ENCODE peak calls at places on chromosomes 3 and 15, in four cellular contexts. One of them, this sample, is unnamed. For H3K27me3, the result is how much of the 10 kb centered on the place peaks cover.

GRCh38 chr3:143769663-143770062 is 78.6 kb downstream of the SLC9A9 start:
- DNase-seq in H1: no peak
- DNase-seq in spleen: no peak
- DNase-seq in ovary: no peak
- DNase-seq in this sample: no peak

GRCh38 chr3:171023566-171023965 is 3.0 kb downstream of the SLC2A2 start:
- DNase-seq in H1: no peak
- DNase-seq in spleen: no peak
- DNase-seq in ovary: no peak
- DNase-seq in this sample: no peak

GRCh38 chr3:57654214-57654613 is 38.7 kb downstream of the DENND6A start:
- DNase-seq in H1: no peak
- DNase-seq in spleen: no peak
- DNase-seq in ovary: no peak
- DNase-seq in this sample: no peak

GRCh38 chr15:52183562-52184173 is 7.5 kb downstream of the GNB5 start:
- DNase-seq in spleen: no peak
- DNase-seq in H1: no peak
- DNase-seq in ovary: peak
- DNase-seq in this sample: no peak

GRCh38 chr3:115325539-115325938 is 178.5 kb upstream of the ZBTB20 start:
- DNase-seq in H1: no peak
- DNase-seq in ovary: no peak
- DNase-seq in spleen: no peak
- DNase-seq in this sample: peak

GRCh38 chr15:86915811-86916331 is 836.2 kb downstream of the AGBL1 start:
- DNase-seq in spleen: no peak
- DNase-seq in H1: no peak
- DNase-seq in ovary: no peak
- DNase-seq in this sample: peak

GRCh38 chr15:40239671-40240618 is 1.1 kb downstream of the PAK6 start:
- DNase-seq in spleen: peak
- DNase-seq in ovary: no peak
- DNase-seq in H1: no peak
- DNase-seq in this sample: no peak

GRCh38 chr15:71599404-71600225 is 210.7 kb upstream of the NR2E3 start:
- DNase-seq in H1: no peak
- DNase-seq in ovary: peak
- DNase-seq in spleen: no peak
- DNase-seq in this sample: no peak

GRCh38 chr15:68816795-68817303 is 3.8 kb downstream of the ANP32A start:
- DNase-seq in H1: no peak
- DNase-seq in ovary: no peak
- DNase-seq in spleen: no peak
- DNase-seq in this sample: peak

GRCh38 chr3:141575879-141576743 is 89.3 kb downstream of the RASA2 start:
- DNase-seq in ovary: no peak
- DNase-seq in spleen: no peak
- DNase-seq in H1: no peak
- DNase-seq in this sample: peak

GRCh38 chr3:59326246-59327024 is 276.6 kb upstream of the CFAP20DC start:
- DNase-seq in H1: no peak
- DNase-seq in spleen: no peak
- DNase-seq in ovary: no peak
- DNase-seq in this sample: peak

GRCh38 chr3:11944052-11944673 is 60.0 kb upstream of the SYN2 start:
- DNase-seq in H1: peak
- DNase-seq in ovary: no peak
- DNase-seq in spleen: no peak
- DNase-seq in this sample: peak

GRCh38 chr3:10173926-10174435 is 9.3 kb downstream of the IRAK2 start:
- DNase-seq in ovary: no peak
- DNase-seq in spleen: no peak
- DNase-seq in H1: no peak
- DNase-seq in this sample: peak

GRCh38 chr15:68010366-68010765 is 43.7 kb upstream of the PIAS1 start:
- DNase-seq in H1: peak
- DNase-seq in spleen: no peak
- DNase-seq in ovary: no peak
- DNase-seq in this sample: no peak

GRCh38 chr15:61228025-61228901 is 839 bp downstream of the RORA start:
- DNase-seq in ovary: peak
- DNase-seq in H1: no peak
- DNase-seq in spleen: no peak
- DNase-seq in this sample: peak

GRCh38 chr15:73756390-73756789 is 3.2 kb upstream of the INSYN1 start:
- DNase-seq in ovary: no peak
- DNase-seq in H1: no peak
- DNase-seq in spleen: no peak
- DNase-seq in this sample: no peak

GRCh38 chr3:188711898-188712256 is 459.9 kb upstream of the TPRG1 start:
- DNase-seq in H1: no peak
- DNase-seq in ovary: no peak
- DNase-seq in spleen: no peak
- DNase-seq in this sample: no peak

GRCh38 chr3:9852528-9852927 is 8.7 kb upstream of the RPUSD3 start:
- DNase-seq in H1: no peak
- DNase-seq in spleen: no peak
- DNase-seq in ovary: no peak
- DNase-seq in this sample: no peak

GRCh38 chr3:106281231-106281630 is 412.4 kb upstream of the CBLB start:
- DNase-seq in H1: no peak
- DNase-seq in spleen: no peak
- DNase-seq in ovary: no peak
- DNase-seq in this sample: no peak

GRCh38 chr3:170076715-170077238 is 39.0 kb downstream of the GPR160 start:
- DNase-seq in ovary: no peak
- DNase-seq in spleen: no peak
- DNase-seq in H1: no peak
- DNase-seq in this sample: no peak

GRCh38 chr3:50572158-50572557 is 2.8 kb downstream of the HEMK1 start:
- DNase-seq in spleen: peak
- DNase-seq in H1: no peak
- DNase-seq in ovary: peak
- DNase-seq in this sample: peak

GRCh38 chr15:78353093-78353492 is 12.9 kb downstream of the CRABP1 start:
- DNase-seq in spleen: no peak
- DNase-seq in ovary: no peak
- DNase-seq in H1: no peak
- DNase-seq in this sample: no peak

GRCh38 chr15:52227456-52227855 is 36.3 kb upstream of the GNB5 start:
- DNase-seq in spleen: no peak
- DNase-seq in H1: peak
- DNase-seq in ovary: peak
- DNase-seq in this sample: peak

GRCh38 chr3:64600246-64600645 is 87.6 kb downstream of the ADAMTS9 start:
- DNase-seq in spleen: no peak
- DNase-seq in ovary: no peak
- DNase-seq in H1: no peak
- DNase-seq in this sample: no peak
- H3K27ac ChIP-seq in spleen: no peak
- H3K27ac ChIP-seq in ovary: no peak
- H3K27ac ChIP-seq in H1: no peak
- H3K27ac ChIP-seq in this sample: no peak

GRCh38 chr3:2099779-2100191 is 1.1 kb downstream of the CNTN4 start:
- DNase-seq in H1: no peak
- DNase-seq in spleen: no peak
- DNase-seq in ovary: no peak
- DNase-seq in this sample: no peak
- H3K27me3 ChIP-seq in H1: under half
- H3K27me3 ChIP-seq in spleen: half or more
- H3K27me3 ChIP-seq in ovary: under half
- H3K27me3 ChIP-seq in this sample: under half

GRCh38 chr3:47444103-47444502 is 31.6 kb downstream of the SCAP start:
- DNase-seq in spleen: no peak
- DNase-seq in ovary: no peak
- DNase-seq in H1: no peak
- DNase-seq in this sample: no peak
- H3K27ac ChIP-seq in spleen: no peak
- H3K27ac ChIP-seq in ovary: no peak
- H3K27ac ChIP-seq in H1: no peak
- H3K27ac ChIP-seq in this sample: no peak

GRCh38 chr15:63044077-63044644 is 1.6 kb downstream of the TPM1 start:
- DNase-seq in spleen: no peak
- DNase-seq in H1: no peak
- DNase-seq in ovary: no peak
- DNase-seq in this sample: peak
- H3K27me3 ChIP-seq in spleen: half or more
- H3K27me3 ChIP-seq in H1: under half
- H3K27me3 ChIP-seq in ovary: under half
- H3K27me3 ChIP-seq in this sample: under half

GRCh38 chr3:145943994-145944393 is 217.0 kb downstream of the PLOD2 start:
- DNase-seq in spleen: no peak
- DNase-seq in ovary: no peak
- DNase-seq in H1: no peak
- DNase-seq in this sample: no peak

GRCh38 chr3:145942052-145942451 is 218.9 kb downstream of the PLOD2 start:
- DNase-seq in H1: no peak
- DNase-seq in ovary: no peak
- DNase-seq in spleen: no peak
- DNase-seq in this sample: no peak

GRCh38 chr3:145936986-145937385 is 224.0 kb downstream of the PLOD2 start:
- DNase-seq in spleen: no peak
- DNase-seq in ovary: no peak
- DNase-seq in H1: no peak
- DNase-seq in this sample: no peak

DNA sequence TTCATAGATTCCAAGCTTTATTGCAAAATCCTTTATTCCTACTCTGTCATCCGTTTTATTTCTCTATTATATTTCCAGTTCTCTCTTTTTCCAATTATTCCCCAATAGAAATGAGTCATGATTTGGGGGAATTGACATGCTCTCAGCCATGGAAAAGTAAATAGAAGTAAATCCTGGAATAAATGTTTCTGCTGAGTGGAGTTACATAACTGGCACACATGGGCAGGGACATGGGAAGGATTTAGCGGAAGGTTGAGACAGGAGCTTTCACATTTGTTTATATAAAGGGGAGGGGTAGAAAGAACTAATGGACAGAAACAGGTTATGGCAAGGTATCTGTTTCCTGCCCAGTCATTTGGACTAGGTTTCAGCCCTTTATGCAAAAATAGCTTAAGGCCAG is 221.6 kb downstream of the PLOD2 start:
- DNase-seq in ovary: no peak
- DNase-seq in H1: no peak
- DNase-seq in spleen: no peak
- DNase-seq in this sample: no peak
- H3K27ac ChIP-seq in ovary: no peak
- H3K27ac ChIP-seq in H1: no peak
- H3K27ac ChIP-seq in spleen: no peak
- H3K27ac ChIP-seq in this sample: no peak

DNA sequence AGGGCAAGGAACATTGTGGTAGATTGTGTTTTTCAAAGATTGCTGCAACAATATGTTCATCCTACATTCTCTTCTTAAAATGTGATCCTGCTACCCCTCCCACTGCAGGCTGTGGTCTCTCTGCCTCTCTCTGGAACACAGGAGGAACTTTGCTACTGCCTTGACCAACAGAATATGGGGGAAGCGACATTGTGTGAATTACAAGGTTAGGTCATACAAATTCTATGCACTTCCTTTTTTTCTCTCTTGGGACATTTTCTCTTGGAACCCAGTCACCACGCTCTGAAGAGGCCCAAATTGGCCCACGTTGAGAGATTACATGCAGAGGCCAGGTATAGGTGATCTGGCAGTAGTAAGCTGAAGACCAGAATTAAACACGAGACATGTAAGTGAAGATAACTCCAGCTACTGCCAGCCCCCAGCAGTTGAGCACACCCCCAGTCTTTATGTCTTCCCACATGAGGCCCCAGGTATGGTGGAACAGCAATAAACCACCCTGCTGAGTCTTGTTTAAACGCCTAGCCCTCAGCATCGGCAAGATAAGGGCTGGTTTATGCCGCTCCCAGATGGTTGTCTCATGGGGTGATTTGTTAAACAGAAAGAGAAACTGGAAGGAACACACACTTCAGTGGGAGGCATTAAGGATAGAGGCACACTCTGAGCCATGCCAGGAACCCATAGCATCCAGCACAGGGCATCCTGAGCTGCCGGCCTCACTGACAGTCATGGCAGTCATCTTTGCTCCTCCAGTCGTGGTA is 59.9 kb downstream of the FAM43A start:
- DNase-seq in spleen: no peak
- DNase-seq in ovary: no peak
- DNase-seq in H1: no peak
- DNase-seq in this sample: no peak
- H3K27me3 ChIP-seq in spleen: under half
- H3K27me3 ChIP-seq in ovary: under half
- H3K27me3 ChIP-seq in H1: under half
- H3K27me3 ChIP-seq in this sample: under half

GRCh38 chr3:182768413-182768812 is 24.9 kb upstream of the ATP11B start:
- DNase-seq in spleen: no peak
- DNase-seq in H1: no peak
- DNase-seq in ovary: no peak
- DNase-seq in this sample: no peak

GRCh38 chr3:182766108-182766507 is 27.2 kb upstream of the ATP11B start:
- DNase-seq in spleen: no peak
- DNase-seq in ovary: no peak
- DNase-seq in H1: no peak
- DNase-seq in this sample: no peak

GRCh38 chr3:182763896-182764295 is 29.4 kb upstream of the ATP11B start:
- DNase-seq in spleen: no peak
- DNase-seq in ovary: no peak
- DNase-seq in H1: no peak
- DNase-seq in this sample: no peak

GRCh38 chr3:182765287-182765686 is 28.0 kb upstream of the ATP11B start:
- DNase-seq in ovary: no peak
- DNase-seq in spleen: no peak
- DNase-seq in H1: no peak
- DNase-seq in this sample: no peak

DNA sequence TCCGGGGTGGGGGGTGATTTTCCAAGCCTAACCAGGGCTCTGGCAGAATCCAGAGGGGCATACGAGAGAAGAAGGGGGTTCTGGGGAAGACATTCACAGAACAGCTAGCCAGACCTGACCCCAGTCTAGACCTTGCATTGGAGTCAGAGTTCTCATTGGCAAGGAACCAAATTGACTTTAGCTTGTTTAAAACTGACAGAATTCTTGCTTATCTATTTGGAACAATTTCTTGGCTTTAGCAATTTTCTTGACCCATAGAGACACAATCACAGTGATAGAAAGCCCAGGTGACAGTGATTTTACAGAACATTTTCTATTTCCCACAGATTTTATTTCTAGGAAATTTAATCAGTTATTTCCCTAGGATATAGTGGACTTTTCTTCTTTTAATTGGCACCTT is 23.6 kb upstream of the ATP11B start:
- DNase-seq in ovary: no peak
- DNase-seq in spleen: no peak
- DNase-seq in H1: no peak
- DNase-seq in this sample: no peak
- H3K27ac ChIP-seq in ovary: no peak
- H3K27ac ChIP-seq in spleen: no peak
- H3K27ac ChIP-seq in H1: no peak
- H3K27ac ChIP-seq in this sample: no peak

GRCh38 chr3:77381426-77381825 is 341.5 kb downstream of the ROBO2 start:
- DNase-seq in H1: no peak
- DNase-seq in spleen: no peak
- DNase-seq in ovary: no peak
- DNase-seq in this sample: no peak
- H3K27me3 ChIP-seq in H1: under half
- H3K27me3 ChIP-seq in spleen: under half
- H3K27me3 ChIP-seq in ovary: under half
- H3K27me3 ChIP-seq in this sample: under half